ENCODE peak calls at places on chromosomes 2 and 18, in four cellular contexts. N, R, X and W are unnamed samples.
A peak's percentile ranks its signal among the peaks of the same experiment; 100 is the strongest.

GRCh38 chr2:189555243-189555642 is 25.3 kb downstream of the SLC40A1 start:
- DNase-seq in R (no peak), X (no peak), N (no peak), W (no peak)

GRCh38 chr2:15273452-15273851 is 287.7 kb downstream of the NBAS start:
- DNase-seq in X (no peak), N (no peak), R (no peak), W (no peak)

GRCh38 chr2:200585730-200586643 is at the start of gene AOX1:
- DNase-seq in R (peak; percentile 67), X (peak; percentile 46), N (peak; percentile 53), W (no peak)

GRCh38 chr2:10132043-10132575 is 9.6 kb downstream of the RRM2 start:
- DNase-seq in N (no peak), R (no peak), X (no peak), W (no peak)

GRCh38 chr18:26854292-26854881 is 11.1 kb downstream of the AQP4 start:
- DNase-seq in X (no peak), N (no peak), R (no peak), W (no peak)

GRCh38 chr2:128332091-128332634 is 13.5 kb upstream of the HS6ST1 start:
- DNase-seq in N (no peak), R (no peak), X (no peak), W (no peak)

GRCh38 chr2:181523756-181524155 is 66.6 kb downstream of the ITGA4 start:
- DNase-seq in R (no peak), N (no peak), X (no peak), W (no peak)

GRCh38 chr18:5894215-5894612 is 1.1 kb downstream of the TMEM200C start:
- DNase-seq in R (no peak), X (no peak), N (no peak), W (no peak)

GRCh38 chr2:157150747-157151146 is 106.8 kb upstream of the GALNT5 start:
- DNase-seq in X (no peak), N (no peak), R (peak; percentile 6), W (no peak)

GRCh38 chr2:241050624-241051577 is 51.2 kb downstream of the MTERF4 start:
- DNase-seq in N (peak; percentile 16), X (peak; percentile 7), R (no peak), W (no peak)

GRCh38 chr2:163347982-163348842 is 387.6 kb downstream of the FIGN start:
- DNase-seq in X (peak; percentile 74), R (no peak), N (peak; percentile 80), W (no peak)

GRCh38 chr2:29317077-29317517 is 201.9 kb downstream of the CLIP4 start:
- DNase-seq in X (no peak), N (no peak), R (peak; percentile 57), W (no peak)

GRCh38 chr2:29000954-29001353 is 19.9 kb downstream of the TOGARAM2 start:
- DNase-seq in X (no peak), N (no peak), R (no peak), W (no peak)

GRCh38 chr2:25545899-25546298 is 127.5 kb downstream of the DTNB start:
- DNase-seq in X (no peak), R (no peak), N (no peak), W (no peak)

GRCh38 chr2:68739261-68740183 is 4.9 kb downstream of the ARHGAP25 start:
- DNase-seq in X (no peak), N (no peak), R (no peak), W (no peak)

GRCh38 chr2:68762665-68763064 is 28.1 kb downstream of the ARHGAP25 start:
- DNase-seq in N (no peak), X (no peak), R (no peak), W (no peak)

GRCh38 chr2:160221391-160222276 is 21.6 kb upstream of the ITGB6 start:
- DNase-seq in X (peak; percentile 58), R (peak; percentile 89), N (peak; percentile 79), W (peak; percentile 95)

GRCh38 chr2:70480468-70480867 is 73.2 kb downstream of the TGFA start:
- DNase-seq in N (no peak), R (no peak), X (no peak), W (no peak)

GRCh38 chr2:205702576-205702975 is 20.3 kb downstream of the NRP2 start:
- DNase-seq in X (no peak), N (no peak), R (no peak), W (no peak)

GRCh38 chr2:205700331-205701132 is 18.2 kb downstream of the NRP2 start:
- DNase-seq in N (peak; percentile 54), R (peak; percentile 92), X (no peak), W (peak; percentile 90)

GRCh38 chr2:205699554-205700289 is 17.4 kb downstream of the NRP2 start:
- DNase-seq in R (no peak), X (no peak), N (no peak), W (no peak)

GRCh38 chr2:205703471-205703870 is 21.2 kb downstream of the NRP2 start:
- DNase-seq in X (no peak), N (no peak), R (no peak), W (no peak)

GRCh38 chr2:205701509-205701908 is 19.2 kb downstream of the NRP2 start:
- DNase-seq in X (no peak), N (no peak), R (peak; percentile 69), W (no peak)
- H3K27ac ChIP-seq in X (peak overlapping the region; percentile 2), N (no peak overlapping the region), R (peak overlapping the region; percentile 95), W (peak overlapping the region; percentile 83)

DNA sequence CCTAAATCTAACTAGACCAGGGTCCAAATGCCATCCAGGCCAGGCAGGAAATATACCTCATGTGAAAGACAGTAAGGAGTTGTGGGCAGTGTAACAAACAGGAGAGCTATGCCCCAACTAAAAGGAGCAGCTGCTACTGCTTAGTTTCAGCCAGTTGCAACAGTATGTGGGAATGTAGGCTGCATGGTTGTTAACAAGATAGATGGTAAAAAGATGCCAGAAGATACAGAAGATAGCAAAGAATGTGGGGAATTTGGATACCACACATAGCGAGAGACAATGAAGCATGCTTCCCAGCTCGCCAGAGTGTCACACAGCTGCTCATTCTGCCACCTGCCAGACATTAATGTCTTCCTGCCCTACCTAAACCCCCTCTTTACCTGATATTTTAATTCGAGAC is 39.4 kb upstream of the CYBRD1 start:
- DNase-seq in R (no peak), N (no peak), X (no peak), W (no peak)
- H3K4me3 ChIP-seq in R (no peak overlapping the region), N (no peak overlapping the region), X (no peak overlapping the region), W (no peak overlapping the region)

DNA sequence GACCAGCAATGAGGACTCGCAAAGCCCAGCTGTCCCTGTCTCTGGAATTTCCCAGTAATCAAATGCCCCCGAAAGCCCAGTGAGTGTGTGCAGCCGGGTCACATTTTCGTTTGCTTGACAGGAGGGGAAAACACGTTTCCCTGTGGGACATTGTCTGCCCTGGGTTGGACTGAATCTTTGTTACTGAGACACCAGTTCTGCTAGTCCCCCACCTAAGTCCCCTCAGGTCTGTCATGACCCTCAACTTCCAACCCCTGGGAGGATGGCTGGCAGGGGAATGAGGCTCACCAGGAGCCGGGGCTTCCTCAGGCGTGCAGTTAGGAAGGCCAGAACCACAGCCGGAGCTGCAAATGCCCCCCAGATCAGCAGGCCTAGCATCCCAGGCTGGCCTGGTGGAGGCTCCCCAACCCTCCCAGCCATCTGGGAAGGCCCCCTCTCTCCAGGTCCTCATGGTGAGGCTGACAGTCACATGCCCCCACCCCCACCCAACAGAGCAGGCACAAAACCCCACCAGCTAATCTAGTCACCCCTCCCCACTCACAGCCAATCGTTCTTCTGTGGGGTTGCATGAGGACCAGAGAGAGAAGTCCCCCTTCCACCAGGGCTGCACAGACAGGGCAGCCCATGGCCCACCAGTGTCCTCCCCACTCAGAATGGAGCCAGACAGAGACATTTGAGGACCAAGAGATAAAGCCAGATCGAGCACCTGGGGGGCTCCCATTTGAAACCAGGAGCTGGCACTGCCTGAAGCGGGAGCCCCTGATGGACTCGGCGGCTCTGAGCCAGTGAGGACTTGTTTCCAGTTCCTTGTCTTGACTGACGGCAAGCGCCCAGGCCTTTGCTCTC is 33.6 kb downstream of the CYP26B1 start:
- DNase-seq in X (no peak), R (no peak), N (no peak), W (no peak)
- H3K27ac ChIP-seq in X (no peak overlapping the region), R (no peak overlapping the region), N (no peak overlapping the region), W (no peak overlapping the region)

GRCh38 chr2:230722207-230722606 is 9.6 kb downstream of the CAB39 start:
- DNase-seq in R (no peak), X (no peak), N (no peak), W (no peak)
- H3K4me3 ChIP-seq in R (peak overlapping the region; percentile 11), X (no peak overlapping the region), N (no peak overlapping the region), W (no peak overlapping the region)

DNA sequence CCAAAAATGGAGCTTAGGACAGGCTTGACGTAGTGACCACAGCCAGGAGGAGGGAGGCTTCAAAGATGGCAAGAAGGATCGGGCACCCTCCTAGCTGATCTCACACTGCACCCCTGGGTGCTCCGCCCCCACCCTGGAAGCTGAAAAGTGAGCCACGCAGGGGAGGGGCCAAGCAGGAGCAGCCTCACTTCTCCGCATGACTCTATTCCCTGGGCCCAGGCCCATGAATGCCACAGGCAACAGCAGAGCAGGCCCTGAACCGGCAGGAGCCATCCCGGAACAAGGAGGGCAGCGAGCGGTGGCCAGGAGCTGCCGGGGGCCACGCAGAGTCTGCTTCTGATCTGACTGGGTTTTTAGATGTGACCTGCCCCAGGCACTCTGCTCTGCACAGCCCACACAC is 30.0 kb downstream of the BIN1 start:
- DNase-seq in N (no peak), X (no peak), R (no peak), W (no peak)
- H3K27ac ChIP-seq in N (no peak overlapping the region), X (no peak overlapping the region), R (no peak overlapping the region), W (peak overlapping the region; percentile 53)

DNA sequence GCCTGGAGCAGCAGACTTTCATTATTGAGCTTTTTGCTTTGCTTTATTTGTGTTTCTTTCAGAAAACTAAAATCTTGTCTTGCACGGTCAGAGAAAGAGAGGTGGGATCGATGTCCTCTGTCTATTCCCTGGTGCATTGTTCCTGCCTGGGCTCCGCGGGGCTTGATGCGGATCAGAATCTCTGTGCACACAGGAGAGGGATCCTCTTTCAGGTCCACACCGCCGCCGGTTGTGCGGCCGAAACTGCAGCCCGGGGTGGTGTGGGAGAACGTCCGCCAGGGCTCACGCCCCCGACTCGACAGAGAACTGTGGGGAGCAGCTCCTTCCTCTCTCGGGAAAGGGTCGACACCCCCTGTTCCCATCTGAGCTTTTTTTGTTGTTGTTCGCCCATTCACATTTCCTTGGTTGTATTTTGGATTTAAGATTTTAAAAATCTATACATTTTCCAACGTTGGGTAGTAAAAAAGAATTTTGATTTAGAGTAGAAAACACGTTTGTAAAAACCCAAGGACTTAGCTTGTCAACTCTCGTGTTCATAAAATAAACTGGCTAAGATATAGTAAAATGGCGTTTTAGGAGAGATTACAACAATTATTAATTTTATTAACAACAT is 23.6 kb upstream of the ZNF516 start:
- DNase-seq in X (peak; percentile 61), R (peak; percentile 77), N (peak; percentile 50), W (no peak)
- H3K4me3 ChIP-seq in X (peak overlapping the region; percentile 40), R (peak overlapping the region; percentile 74), N (peak overlapping the region; percentile 26), W (no peak overlapping the region)

GRCh38 chr2:237364655-237365054 is 49.3 kb downstream of the COL6A3 start:
- DNase-seq in X (no peak), N (no peak), R (no peak), W (no peak)

GRCh38 chr2:237365671-237366070 is 48.3 kb downstream of the COL6A3 start:
- DNase-seq in N (no peak), R (no peak), X (no peak), W (no peak)

GRCh38 chr2:237358721-237359595 is 55.0 kb downstream of the COL6A3 start:
- DNase-seq in N (no peak), X (no peak), R (no peak), W (no peak)

GRCh38 chr2:237359894-237360780 is 53.8 kb downstream of the COL6A3 start:
- DNase-seq in N (no peak), R (no peak), X (no peak), W (no peak)

GRCh38 chr2:237361194-237361986 is 52.6 kb downstream of the COL6A3 start:
- DNase-seq in N (peak; percentile 45), X (no peak), R (peak; percentile 80), W (no peak)
- H3K27ac ChIP-seq in N (peak overlapping the region; percentile 40), X (peak overlapping the region; percentile 48), R (peak overlapping the region; percentile 47), W (no peak overlapping the region)